ENCODE peak calls at places on chromosome 9, in ten cellular contexts. R is GM23338, I is activated gamma-delta T cell, X is HFFc6, Z is HepG2, G is astrocyte of the hippocampus, P is NB4, D is astrocyte of the spinal cord, N is psoas muscle, K is non-pigmented ciliary epithelial cell. M is an unnamed sample.

GRCh38 chr9:108889649-108890067 is 27.6 kb downstream of the ACTL7A start:
- DNase-seq in R (peak), I (no peak), X (peak), Z (peak), G (peak), P (peak), D (peak), N (no peak), K (peak), M (no peak)

GRCh38 chr9:132597073-132597775 is 14.8 kb downstream of the BARHL1 start:
- DNase-seq in R (no peak), I (no peak), X (no peak), Z (no peak), G (peak), P (no peak), D (peak), N (no peak), K (no peak), M (peak)

GRCh38 chr9:35481347-35481975 is 8.4 kb upstream of the RUSC2 start:
- DNase-seq in R (peak), I (no peak), X (peak), Z (peak), G (peak), P (peak), D (peak), N (no peak), K (peak), M (no peak)

GRCh38 chr9:4297151-4297794 is 2.6 kb downstream of the GLIS3 start:
- DNase-seq in R (peak), I (no peak), X (peak), Z (peak), G (peak), P (peak), D (peak), N (peak), K (peak), M (peak)

GRCh38 chr9:89564257-89564878 is 40.4 kb upstream of the GADD45G start:
- DNase-seq in R (peak), I (no peak), X (no peak), Z (peak), G (peak), P (peak), D (no peak), N (no peak), K (no peak), M (no peak)

GRCh38 chr9:136284951-136285350 is 18.9 kb downstream of the CCDC187 start:
- DNase-seq in R (no peak), I (no peak), X (no peak), Z (no peak), G (no peak), P (no peak), D (no peak), N (no peak), K (no peak), M (peak)

GRCh38 chr9:114677418-114677817 is 4.6 kb downstream of the TEX48 start:
- DNase-seq in R (no peak), I (no peak), X (peak), Z (peak), G (peak), P (peak), D (peak), N (no peak), K (peak), M (no peak)

GRCh38 chr9:69885474-69885929 is 64.9 kb downstream of the CFAP95 start:
- DNase-seq in R (no peak), I (no peak), X (no peak), Z (no peak), G (peak), P (no peak), D (peak), N (no peak), K (no peak), M (no peak)

GRCh38 chr9:8872802-8873201 is 1073.2 kb upstream of the DMAC1 start:
- DNase-seq in R (no peak), I (no peak), X (no peak), Z (no peak), G (peak), P (no peak), D (peak), N (no peak), K (no peak), M (no peak)

GRCh38 chr9:68872026-68872501 is 141.8 kb downstream of the PRKACG start:
- DNase-seq in R (peak), I (no peak), X (no peak), Z (no peak), G (peak), P (no peak), D (no peak), N (no peak), K (no peak), M (peak)

GRCh38 chr9:119375892-119376291 is 6.7 kb upstream of the BRINP1 start:
- DNase-seq in R (peak), I (no peak), X (peak), Z (peak), G (peak), P (peak), D (no peak), N (no peak), K (no peak), M (no peak)

GRCh38 chr9:16039103-16039987 is 486.5 kb downstream of the CCDC171 start:
- DNase-seq in R (peak), I (no peak), X (no peak), Z (peak), G (peak), P (peak), D (peak), N (no peak), K (no peak), M (no peak)

GRCh38 chr9:98774746-98775145 is 21.6 kb downstream of the ANKS6 start:
- DNase-seq in R (peak), I (no peak), X (no peak), Z (no peak), G (peak), P (peak), D (no peak), N (no peak), K (no peak), M (no peak)

GRCh38 chr9:21568484-21568883 is 86.4 kb upstream of the IFNE start:
- DNase-seq in R (no peak), I (no peak), X (no peak), Z (no peak), G (no peak), P (no peak), D (no peak), N (no peak), K (no peak), M (no peak)

GRCh38 chr9:116806075-116806474 is 119.0 kb downstream of the TRIM32 start:
- DNase-seq in R (peak), I (no peak), X (no peak), Z (no peak), G (peak), P (peak), D (no peak), N (no peak), K (no peak), M (no peak)